ENCODE peak calls at places on chromosomes 5 and 9, in seven cellular contexts. Y is left cardiac atrium, Z is Daoy, C is LHCN-M2, O is GM06990, F is endothelial cell, I is psoas muscle. P is an unnamed sample.

GRCh38 chr5:84017704-84018240 is 297.1 kb upstream of the HAPLN1 start:
- DNase-seq in Y (no peak), C (peak; percentile 30), Z (no peak), O (no peak), F (no peak), I (no peak), P (no peak)

GRCh38 chr9:74770508-74771261 is 117.0 kb downstream of the TRPM6 start:
- DNase-seq in O (peak; percentile 25), Z (peak; percentile 48), C (peak; percentile 9), Y (no peak), F (peak; percentile 47), I (no peak), P (no peak)

GRCh38 chr5:151947924-151948323 is 23.3 kb upstream of the GLRA1 start:
- DNase-seq in Y (no peak), Z (peak; percentile 41), I (no peak), F (no peak), O (no peak), C (no peak), P (no peak)

GRCh38 chr5:131081371-131081770 is 83.7 kb downstream of the HINT1 start:
- DNase-seq in Z (no peak), F (no peak), C (peak; percentile 50), Y (no peak), O (no peak), I (no peak), P (no peak)

GRCh38 chr5:144390133-144390532 is 219.5 kb downstream of the KCTD16 start:
- DNase-seq in Z (no peak), O (no peak), I (no peak), F (no peak), Y (no peak), C (peak; percentile 11), P (no peak)

GRCh38 chr9:88161144-88161543 is 22.9 kb upstream of the SPATA31C2 start:
- DNase-seq in Z (no peak), Y (no peak), I (no peak), C (no peak), O (no peak), F (no peak), P (no peak)

GRCh38 chr5:159101689-159102088 is 2.0 kb upstream of the EBF1 start:
- DNase-seq in C (no peak), F (no peak), I (no peak), O (no peak), Z (no peak), Y (no peak), P (no peak)

GRCh38 chr5:62421414-62421813 is 8.9 kb downstream of the IPO11 start:
- DNase-seq in Y (no peak), F (no peak), Z (no peak), O (no peak), C (no peak), I (no peak), P (no peak)

GRCh38 chr5:115583474-115583873 is 18.8 kb downstream of the TICAM2 start:
- DNase-seq in Y (no peak), Z (peak; percentile 89), I (no peak), F (no peak), C (peak; percentile 95), O (no peak), P (no peak)

GRCh38 chr5:55675119-55675518 is 37.0 kb downstream of the SLC38A9 start:
- DNase-seq in F (no peak), O (no peak), C (no peak), I (no peak), Y (no peak), Z (no peak), P (no peak)

GRCh38 chr9:99725852-99726251 is 95.8 kb upstream of the NR4A3 start:
- DNase-seq in C (no peak), O (no peak), Y (no peak), Z (no peak), I (no peak), F (no peak), P (no peak)

GRCh38 chr9:31733166-31733565 is 651.3 kb upstream of the ACO1 start:
- DNase-seq in O (no peak), I (no peak), F (no peak), C (no peak), Y (no peak), Z (no peak), P (no peak)

GRCh38 chr5:102681403-102681983 is 73.6 kb upstream of the PAM start:
- DNase-seq in Y (peak; percentile 77), I (peak; percentile 44), C (peak; percentile 68), O (no peak), Z (peak; percentile 75), F (peak; percentile 66), P (peak; percentile 27)

GRCh38 chr9:96318921-96319560 is 17.1 kb upstream of the HSD17B3 start:
- DNase-seq in Y (no peak), C (no peak), I (no peak), O (no peak), F (no peak), Z (no peak), P (no peak)

GRCh38 chr5:35478856-35479682 is 138.6 kb upstream of the SPEF2 start:
- DNase-seq in Y (no peak), O (no peak), Z (peak; percentile 2), I (no peak), C (peak; percentile 62), F (no peak), P (peak; percentile 29)

GRCh38 chr9:124179196-124180071 is 78.3 kb upstream of the NEK6 start:
- DNase-seq in C (no peak), O (no peak), F (no peak), Z (no peak), Y (no peak), I (no peak), P (no peak)

GRCh38 chr5:67495072-67495471 is 298.5 kb upstream of the CD180 start:
- DNase-seq in Z (no peak), O (no peak), Y (no peak), C (no peak), F (no peak), I (no peak), P (no peak)

GRCh38 chr9:129473523-129474244 is 147.2 kb downstream of the C9orf50 start:
- DNase-seq in O (no peak), Y (peak; percentile 71), C (no peak), Z (peak; percentile 60), I (peak; percentile 58), F (no peak), P (no peak)

P was measured in naive thymus-derived CD8-positive, alpha-beta T cell.